ENCODE peak calls at places on chromosomes 12 and 14, in ten cellular contexts. I is stimulated activated CD8-positive, alpha-beta memory T cell treated with anti-CD3 and anti-CD28 coated beads, Interleukin-12 subunit alpha, Interleukin-12 subunit beta, amount 100 ng/mL, for 4 hours; E is HT1080; Q is renal cortical epithelial cell; V is heart left ventricle; F is GM23248; W is tibial artery; J is fibroblast of lung; Y is T follicular helper cell; C is NCI-H146. X is an unnamed sample.

GRCh38 chr12:82650627-82651337 is 35.9 kb upstream of the TMTC2 start:
- DNase-seq in I (no peak), E (peak), Q (peak), V (peak), F (peak), W (no peak), J (peak), Y (no peak), C (peak), X (peak)

GRCh38 chr14:60645191-60645590 is 4.1 kb downstream of the SIX1 start:
- DNase-seq in I (no peak), E (no peak), Q (no peak), V (no peak), F (peak), W (no peak), J (no peak), Y (no peak), C (no peak), X (no peak)

GRCh38 chr12:128323526-128323925 is 56.6 kb downstream of the TMEM132C start:
- DNase-seq in I (no peak), E (no peak), Q (no peak), V (no peak), F (no peak), W (no peak), J (no peak), Y (no peak), C (peak), X (no peak)

GRCh38 chr12:57719777-57720605 is 18.6 kb downstream of the AGAP2 start:
- DNase-seq in I (no peak), E (no peak), Q (no peak), V (no peak), F (no peak), W (no peak), J (no peak), Y (no peak), C (no peak), X (no peak)

GRCh38 chr12:23824358-23824757 is 125.1 kb downstream of the SOX5 start:
- DNase-seq in I (no peak), E (no peak), Q (no peak), V (peak), F (no peak), W (no peak), J (no peak), Y (no peak), C (no peak), X (no peak)

GRCh38 chr12:13896063-13896626 is 85.3 kb downstream of the GRIN2B start:
- DNase-seq in I (no peak), E (peak), Q (no peak), V (no peak), F (no peak), W (no peak), J (no peak), Y (no peak), C (no peak), X (no peak)

GRCh38 chr14:50768693-50769092 is 62.3 kb downstream of the NIN start:
- DNase-seq in I (no peak), E (peak), Q (no peak), V (no peak), F (peak), W (no peak), J (no peak), Y (no peak), C (no peak), X (no peak)

GRCh38 chr12:107684990-107685359 is 624 bp upstream of the PWP1 start:
- DNase-seq in I (no peak), E (no peak), Q (peak), V (no peak), F (peak), W (no peak), J (peak), Y (no peak), C (peak), X (peak)

GRCh38 chr12:16165506-16165905 is 112.0 kb downstream of the SLC15A5 start:
- DNase-seq in I (no peak), E (no peak), Q (peak), V (no peak), F (peak), W (peak), J (peak), Y (no peak), C (peak), X (peak)

GRCh38 chr14:68730811-68731425 is 61.9 kb downstream of the ZFP36L1 start:
- DNase-seq in I (no peak), E (no peak), Q (no peak), V (no peak), F (no peak), W (no peak), J (no peak), Y (no peak), C (no peak), X (no peak)

GRCh38 chr14:87067597-87067996 is 925.4 kb downstream of the GALC start:
- DNase-seq in I (no peak), E (peak), Q (peak), V (no peak), F (no peak), W (no peak), J (no peak), Y (no peak), C (no peak), X (no peak)

GRCh38 chr14:68596701-68597100 is 196.2 kb downstream of the ZFP36L1 start:
- DNase-seq in I (no peak), E (no peak), Q (no peak), V (no peak), F (no peak), W (peak), J (no peak), Y (no peak), C (no peak), X (no peak)

GRCh38 chr14:40850191-40850590 is 756.5 kb upstream of the LRFN5 start:
- DNase-seq in I (no peak), E (peak), Q (no peak), V (no peak), F (no peak), W (no peak), J (no peak), Y (no peak), C (no peak), X (no peak)

GRCh38 chr12:93683410-93683809 is 6.2 kb downstream of the CRADD start:
- DNase-seq in I (no peak), E (no peak), Q (no peak), V (no peak), F (no peak), W (no peak), J (no peak), Y (no peak), C (no peak), X (no peak)

GRCh38 chr12:122106891-122107660 is 28.5 kb downstream of the MLXIP start:
- DNase-seq in I (no peak), E (peak), Q (peak), V (peak), F (peak), W (no peak), J (peak), Y (no peak), C (peak), X (peak)

GRCh38 chr14:105849933-105850626 is 323.7 kb downstream of the TMEM121 start:
- DNase-seq in I (no peak), E (no peak), Q (no peak), V (no peak), F (no peak), W (no peak), J (no peak), Y (no peak), C (no peak), X (no peak)

GRCh38 chr12:121668750-121669524 is 517 bp downstream of the MORN3 start:
- DNase-seq in I (peak), E (no peak), Q (no peak), V (no peak), F (peak), W (no peak), J (peak), Y (peak), C (peak), X (no peak)

GRCh38 chr14:35140718-35141581 is 18.6 kb downstream of the PRORP start:
- DNase-seq in I (no peak), E (no peak), Q (peak), V (no peak), F (peak), W (no peak), J (peak), Y (no peak), C (peak), X (peak)

GRCh38 chr14:22974530-22975313 is 7.6 kb downstream of the AJUBA start:
- DNase-seq in I (no peak), E (peak), Q (peak), V (peak), F (no peak), W (no peak), J (no peak), Y (no peak), C (no peak), X (no peak)

GRCh38 chr12:123996581-123996980 is 23.6 kb downstream of the ZNF664 start:
- DNase-seq in I (no peak), E (no peak), Q (no peak), V (no peak), F (no peak), W (no peak), J (no peak), Y (no peak), C (no peak), X (no peak)

GRCh38 chr12:32891956-32892355 is 4.6 kb downstream of the PKP2 start:
- DNase-seq in I (no peak), E (peak), Q (peak), V (no peak), F (peak), W (no peak), J (no peak), Y (no peak), C (no peak), X (no peak)

GRCh38 chr12:109288571-109288970 is 20.5 kb downstream of the FOXN4 start:
- DNase-seq in I (no peak), E (no peak), Q (no peak), V (no peak), F (no peak), W (no peak), J (no peak), Y (no peak), C (no peak), X (no peak)

GRCh38 chr14:104728631-104729030 is 4.6 kb downstream of the ADSS1 start:
- DNase-seq in I (no peak), E (no peak), Q (no peak), V (no peak), F (no peak), W (no peak), J (no peak), Y (no peak), C (no peak), X (no peak)

GRCh38 chr14:48035836-48036235 is 360.4 kb upstream of the MDGA2 start:
- DNase-seq in I (no peak), E (no peak), Q (no peak), V (no peak), F (no peak), W (no peak), J (no peak), Y (no peak), C (no peak), X (no peak)

GRCh38 chr14:59377991-59378720 is 87.0 kb downstream of the GPR135 start:
- DNase-seq in I (no peak), E (no peak), Q (no peak), V (no peak), F (no peak), W (no peak), J (no peak), Y (no peak), C (peak), X (no peak)

GRCh38 chr12:52151859-52152783 is 39.7 kb downstream of the KRT80 start:
- DNase-seq in I (peak), E (peak), Q (no peak), V (peak), F (peak), W (peak), J (peak), Y (peak), C (peak), X (peak)

GRCh38 chr12:103924761-103925641 is 5.2 kb upstream of the HSP90B1 start:
- DNase-seq in I (peak), E (peak), Q (peak), V (no peak), F (peak), W (no peak), J (peak), Y (no peak), C (peak), X (peak)

GRCh38 chr14:75829316-75829715 is 152.5 kb downstream of the TGFB3 start:
- DNase-seq in I (no peak), E (no peak), Q (no peak), V (no peak), F (no peak), W (no peak), J (no peak), Y (no peak), C (no peak), X (no peak)

GRCh38 chr12:5456906-5457305 is 25.0 kb downstream of the NTF3 start:
- DNase-seq in I (no peak), E (peak), Q (peak), V (no peak), F (peak), W (peak), J (no peak), Y (no peak), C (no peak), X (no peak)

GRCh38 chr12:53695148-53696138 is 19.6 kb upstream of the ATP5MC2 start:
- DNase-seq in I (no peak), E (peak), Q (peak), V (peak), F (peak), W (peak), J (peak), Y (no peak), C (no peak), X (peak)

GRCh38 chr12:54363610-54364009 is 676 bp downstream of the GPR84 start:
- DNase-seq in I (no peak), E (no peak), Q (no peak), V (no peak), F (no peak), W (no peak), J (no peak), Y (no peak), C (no peak), X (no peak)

GRCh38 chr14:103943673-103944072 is 1.3 kb upstream of the RD3L start:
- DNase-seq in I (no peak), E (no peak), Q (no peak), V (no peak), F (no peak), W (no peak), J (peak), Y (no peak), C (no peak), X (peak)

GRCh38 chr12:57173089-57173488 is 25.7 kb upstream of the LRP1-AS start:
- DNase-seq in I (no peak), E (no peak), Q (no peak), V (no peak), F (peak), W (no peak), J (no peak), Y (no peak), C (no peak), X (no peak)

GRCh38 chr14:77105554-77105953 is 7.5 kb downstream of the CIPC start:
- DNase-seq in I (no peak), E (no peak), Q (no peak), V (no peak), F (no peak), W (no peak), J (no peak), Y (no peak), C (no peak), X (no peak)

GRCh38 chr12:118164798-118165486 is 29.0 kb downstream of the PEBP1 start:
- DNase-seq in I (no peak), E (peak), Q (peak), V (no peak), F (peak), W (no peak), J (peak), Y (no peak), C (peak), X (no peak)